ENCODE peak calls at places on chromosomes 3 and 15, in ten cellular contexts. N, T, W, A, M, P, I, V, K and R are unnamed samples.

GRCh38 chr3:128374746-128375445 is 91.8 kb downstream of the DNAJB8 start:
- DNase-seq in N (no peak), T (no peak), W (no peak), A (no peak), M (no peak), P (no peak), I (no peak), V (no peak), K (no peak), R (no peak)

GRCh38 chr15:70474682-70475438 is 288.5 kb downstream of the UACA start:
- DNase-seq in N (no peak), T (peak; percentile 38), W (peak; percentile 30), A (no peak), M (peak; percentile 62), P (no peak), I (peak; percentile 99), V (peak; percentile 95), K (peak; percentile 86), R (peak; percentile 98)

GRCh38 chr15:96268421-96269204 is 61.9 kb upstream of the NR2F2 start:
- DNase-seq in N (no peak), T (no peak), W (no peak), A (no peak), M (no peak), P (no peak), I (peak; percentile 62), V (peak; percentile 48), K (no peak), R (peak; percentile 41)

GRCh38 chr3:36942632-36943248 is 2.1 kb downstream of the TRANK1 start:
- DNase-seq in N (no peak), T (no peak), W (no peak), A (no peak), M (no peak), P (no peak), I (no peak), V (no peak), K (no peak), R (no peak)

GRCh38 chr15:74835312-74835823 is 7.6 kb downstream of the ULK3 start:
- DNase-seq in N (no peak), T (peak; percentile 25), W (peak; percentile 65), A (peak; percentile 92), M (peak; percentile 73), P (peak; percentile 34), I (peak; percentile 40), V (peak; percentile 57), K (no peak), R (peak; percentile 83)

GRCh38 chr3:122168044-122168443 is 15.4 kb upstream of the CASR start:
- DNase-seq in N (no peak), T (no peak), W (no peak), A (no peak), M (no peak), P (no peak), I (no peak), V (no peak), K (no peak), R (no peak)

GRCh38 chr15:84844964-84845363 is 27.8 kb downstream of the ALPK3 start:
- DNase-seq in N (no peak), T (no peak), W (no peak), A (no peak), M (no peak), P (no peak), I (no peak), V (no peak), K (no peak), R (no peak)

GRCh38 chr3:107216711-107217110 is 160.5 kb upstream of the CCDC54 start:
- DNase-seq in N (no peak), T (peak; percentile 92), W (no peak), A (no peak), M (no peak), P (no peak), I (peak; percentile 99), V (peak; percentile 99), K (no peak), R (peak; percentile 95)

GRCh38 chr15:77654975-77655374 is 22.3 kb upstream of the LINGO1 start:
- DNase-seq in N (no peak), T (no peak), W (no peak), A (peak; percentile 74), M (no peak), P (no peak), I (no peak), V (no peak), K (no peak), R (peak; percentile 27)

GRCh38 chr15:25947336-25948080 is 84.4 kb upstream of the ATP10A start:
- DNase-seq in N (no peak), T (no peak), W (peak; percentile 16), A (peak; percentile 77), M (no peak), P (no peak), I (no peak), V (no peak), K (no peak), R (no peak)

GRCh38 chr3:171225698-171226097 is 199.2 kb upstream of the SLC2A2 start:
- DNase-seq in N (no peak), T (peak; percentile 12), W (no peak), A (no peak), M (no peak), P (no peak), I (peak; percentile 87), V (peak; percentile 39), K (no peak), R (peak; percentile 33)

GRCh38 chr3:76177650-76178049 is 392.3 kb upstream of the ZNF717 start:
- DNase-seq in N (no peak), T (no peak), W (no peak), A (no peak), M (no peak), P (no peak), I (no peak), V (no peak), K (no peak), R (no peak)

GRCh38 chr15:88476635-88477038 is 9.1 kb downstream of the MRPS11 start:
- DNase-seq in N (no peak), T (peak; percentile 33), W (peak; percentile 35), A (peak; percentile 79), M (no peak), P (no peak), I (peak; percentile 33), V (peak; percentile 74), K (no peak), R (peak; percentile 49)
- TF ChIP-seq CTCF in N (peak; percentile 65), T (peak; percentile 50), W (peak; percentile 29), A (peak; percentile 57), M (peak; percentile 56), P (peak; percentile 35), I (peak; percentile 51), V (peak; percentile 63), K (peak; percentile 14), R (peak; percentile 50)

GRCh38 chr3:13419356-13420050 is 619 bp downstream of the NUP210 start:
- DNase-seq in N (no peak), T (no peak), W (peak; percentile 60), A (peak; percentile 51), M (peak; percentile 87), P (peak; percentile 40), I (no peak), V (no peak), K (no peak), R (no peak)
- TF ChIP-seq CTCF in N (no peak), T (no peak), W (no peak), A (no peak), M (peak; percentile 10), P (peak; percentile 19), I (no peak), V (no peak), K (no peak), R (no peak)

GRCh38 chr3:4670352-4670751 is 177.2 kb downstream of the ITPR1 start:
- DNase-seq in N (no peak), T (no peak), W (no peak), A (peak; percentile 27), M (no peak), P (no peak), I (no peak), V (no peak), K (no peak), R (no peak)
- TF ChIP-seq CTCF in N (no peak), T (peak; percentile 41), W (no peak), A (peak; percentile 44), M (no peak), P (no peak), I (peak; percentile 60), V (peak; percentile 41), K (no peak), R (peak; percentile 15)

DNA sequence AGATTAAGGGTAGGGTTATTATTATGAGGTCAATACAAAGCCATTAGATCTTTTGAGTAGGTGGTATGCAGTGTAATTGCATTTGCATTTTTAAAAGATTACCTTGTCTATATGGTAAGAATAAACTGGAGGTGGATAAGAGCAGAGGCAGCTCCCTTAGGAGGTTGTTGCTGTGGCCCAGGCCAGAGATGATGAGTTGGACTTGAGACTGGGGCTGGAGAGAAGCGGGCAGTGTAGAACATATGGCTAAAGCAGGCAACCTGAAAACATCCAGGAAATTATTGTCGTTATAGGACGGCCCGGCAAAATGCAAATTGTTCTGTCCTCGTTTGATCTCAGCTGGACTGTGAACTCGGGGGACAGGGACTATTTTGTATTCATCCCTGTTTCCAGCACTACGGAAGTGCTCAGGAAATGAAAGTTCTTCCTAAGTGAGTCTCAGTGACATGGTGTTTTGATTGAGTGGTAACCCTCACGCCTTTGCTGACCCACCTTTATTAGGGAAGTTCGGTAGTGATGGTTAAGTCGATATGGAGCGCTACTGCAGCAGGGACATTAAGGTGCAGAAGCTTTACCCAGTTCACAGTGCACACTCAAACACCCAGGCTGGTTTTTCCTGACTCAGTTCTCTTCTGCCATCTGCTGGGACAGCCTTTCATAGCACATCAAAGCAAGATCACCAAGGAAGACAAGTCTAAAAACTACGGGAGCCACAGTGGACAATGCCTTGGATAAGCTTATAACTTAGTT is 27.2 kb upstream of the VPS33B start:
- DNase-seq in N (no peak), T (peak; percentile 44), W (peak; percentile 56), A (peak; percentile 78), M (peak; percentile 43), P (peak; percentile 20), I (peak; percentile 71), V (peak; percentile 80), K (peak; percentile 14), R (peak; percentile 77)
- TF ChIP-seq CTCF in N (peak; percentile 20), T (peak; percentile 71), W (no peak), A (peak; percentile 80), M (peak; percentile 60), P (peak; percentile 57), I (peak; percentile 82), V (peak; percentile 73), K (peak; percentile 43), R (peak; percentile 52)

GRCh38 chr15:48281674-48282073 is 49.6 kb upstream of the DUT start:
- DNase-seq in N (no peak), T (no peak), W (no peak), A (no peak), M (no peak), P (no peak), I (no peak), V (no peak), K (no peak), R (no peak)
- TF ChIP-seq CTCF in N (no peak), T (no peak), W (no peak), A (no peak), M (no peak), P (no peak), I (peak; percentile 14), V (no peak), K (no peak), R (no peak)

GRCh38 chr15:60905587-60905986 is 323.5 kb downstream of the RORA start:
- DNase-seq in N (no peak), T (no peak), W (peak; percentile 20), A (peak; percentile 60), M (no peak), P (peak; percentile 5), I (no peak), V (no peak), K (no peak), R (peak; percentile 18)
- TF ChIP-seq CTCF in N (no peak), T (no peak), W (no peak), A (peak; percentile 64), M (no peak), P (no peak), I (no peak), V (no peak), K (no peak), R (peak; percentile 28)

GRCh38 chr15:92914768-92915221 is 14.7 kb downstream of the CHD2 start:
- DNase-seq in N (no peak), T (no peak), W (no peak), A (no peak), M (peak; percentile 15), P (no peak), I (no peak), V (no peak), K (no peak), R (peak; percentile 20)
- TF ChIP-seq CTCF in N (no peak), T (no peak), W (no peak), A (no peak), M (no peak), P (no peak), I (no peak), V (no peak), K (no peak), R (no peak)